ENCODE peak calls at places on chromosome 11, in ten cellular contexts. K is CD8-positive, alpha-beta T cell; A is CD8-positive, alpha-beta memory T cell; I is sigmoid colon; W is PC-9; F is spleen; V is HepG2; Z is IMR-90; D is mesenchymal stem cell; N is lung. G is an unnamed sample. For H3K27me3, the result is how much of the 10 kb centered on the place peaks cover.

GRCh38 chr11:80424012-80424695 is 983.3 kb upstream of the TENM4 start:
- DNase-seq in F (no peak), Z (no peak), I (no peak), W (peak), K (no peak), V (no peak), N (no peak), A (no peak), D (no peak), G (no peak)

GRCh38 chr11:61052182-61052972 is 49.9 kb upstream of the CD5 start:
- DNase-seq in F (peak), W (no peak), N (no peak), V (no peak), I (no peak), K (no peak), A (no peak), Z (no peak), D (no peak), G (no peak)

GRCh38 chr11:114161486-114162250 is 102.2 kb downstream of the ZBTB16 start:
- DNase-seq in F (no peak), A (no peak), N (no peak), D (no peak), W (no peak), K (no peak), Z (no peak), V (no peak), I (no peak), G (no peak)

GRCh38 chr11:809287-810039 is at the start of gene RPLP2:
- DNase-seq in K (peak), W (peak), N (peak), D (peak), F (peak), Z (peak), I (peak), V (peak), A (peak), G (peak)

GRCh38 chr11:72232260-72233055 is 7.9 kb downstream of the INPPL1 start:
- DNase-seq in D (no peak), K (no peak), A (no peak), N (peak), Z (no peak), V (no peak), I (peak), W (no peak), F (peak), G (no peak)

GRCh38 chr11:21641839-21642238 is 551.0 kb upstream of the ANO5 start:
- DNase-seq in K (no peak), F (no peak), N (no peak), I (no peak), A (no peak), V (no peak), Z (no peak), W (no peak), D (no peak), G (no peak)

GRCh38 chr11:61895046-61895717 is 3.8 kb upstream of the FADS3 start:
- DNase-seq in F (no peak), Z (no peak), V (no peak), A (no peak), D (no peak), K (no peak), W (no peak), I (no peak), N (no peak), G (no peak)

GRCh38 chr11:1022411-1022810 is 14.1 kb downstream of the MUC6 start:
- DNase-seq in Z (no peak), A (no peak), N (no peak), D (no peak), V (no peak), K (no peak), F (no peak), W (no peak), I (no peak), G (no peak)

GRCh38 chr11:19632435-19632834 is 80.2 kb upstream of the NAV2 start:
- DNase-seq in N (no peak), W (no peak), K (no peak), Z (peak), V (no peak), F (no peak), A (no peak), D (peak), I (no peak), G (no peak)

GRCh38 chr11:58629857-58630256 is 7.4 kb downstream of the CNTF start:
- DNase-seq in N (no peak), F (no peak), I (no peak), A (no peak), W (peak), K (no peak), V (peak), Z (peak), D (peak), G (no peak)

GRCh38 chr11:134040386-134041297 is 28.2 kb upstream of the JAM3 start:
- DNase-seq in K (no peak), I (peak), A (no peak), D (peak), Z (peak), W (no peak), F (peak), V (no peak), N (no peak), G (no peak)

GRCh38 chr11:47523491-47524199 is 29.3 kb downstream of the CELF1 start:
- DNase-seq in Z (peak), W (peak), I (no peak), V (peak), D (peak), N (no peak), F (no peak), K (peak), A (no peak), G (peak)

GRCh38 chr11:42840176-42840829 is 471.5 kb upstream of the API5 start:
- DNase-seq in A (no peak), N (no peak), Z (no peak), V (peak), W (no peak), K (no peak), D (no peak), I (no peak), F (no peak), G (no peak)

GRCh38 chr11:121048464-121049233 is 24.7 kb downstream of the TBCEL start:
- DNase-seq in W (no peak), F (no peak), Z (peak), N (no peak), A (no peak), K (no peak), V (no peak), D (no peak), I (no peak), G (no peak)

GRCh38 chr11:114501901-114502300 is 57.8 kb downstream of the NXPE1 start:
- DNase-seq in Z (no peak), F (no peak), V (no peak), D (no peak), W (no peak), K (no peak), N (no peak), A (no peak), I (no peak), G (no peak)

GRCh38 chr11:76391039-76391438 is 9.9 kb downstream of the GVQW3 start:
- DNase-seq in V (no peak), I (no peak), D (no peak), W (no peak), Z (no peak), A (no peak), K (no peak), N (no peak), F (no peak), G (no peak)

GRCh38 chr11:57513911-57514537 is 1.5 kb downstream of the SLC43A1 start:
- DNase-seq in A (no peak), Z (peak), N (peak), K (peak), V (no peak), W (no peak), I (peak), F (peak), D (peak), G (no peak)

GRCh38 chr11:109940816-109941215 is 152.4 kb upstream of the ZC3H12C start:
- DNase-seq in N (no peak), W (peak), D (peak), A (no peak), V (no peak), F (no peak), K (no peak), I (no peak), Z (peak), G (no peak)

GRCh38 chr11:77879218-77879617 is 58.3 kb downstream of the AAMDC start:
- DNase-seq in K (no peak), W (peak), V (no peak), D (peak), I (peak), N (no peak), A (no peak), Z (peak), F (no peak), G (no peak)

GRCh38 chr11:9625728-9626127 is 38.1 kb upstream of the SWAP70 start:
- DNase-seq in K (no peak), V (no peak), A (no peak), D (no peak), I (no peak), F (no peak), Z (no peak), W (no peak), N (no peak), G (no peak)

GRCh38 chr11:22244986-22245592 is 52.2 kb downstream of the ANO5 start:
- DNase-seq in F (no peak), A (no peak), N (peak), W (no peak), D (peak), V (peak), K (peak), I (no peak), Z (peak), G (no peak)

GRCh38 chr11:93895106-93895862 is 44.9 kb upstream of the VSTM5 start:
- DNase-seq in D (peak), A (no peak), F (no peak), W (peak), K (no peak), Z (peak), V (peak), I (no peak), N (no peak), G (no peak)

GRCh38 chr11:92770419-92770818 is 199.0 kb upstream of the MTNR1B start:
- DNase-seq in K (no peak), N (no peak), Z (no peak), W (no peak), F (no peak), V (no peak), I (no peak), A (no peak), D (no peak), G (no peak)

GRCh38 chr11:134837166-134837886 is 425.3 kb upstream of the B3GAT1 start:
- DNase-seq in Z (no peak), F (no peak), K (peak), A (no peak), W (peak), V (no peak), I (no peak), D (no peak), N (peak), G (no peak)

GRCh38 chr11:128868851-128869671 is 2.0 kb upstream of the KCNJ1 start:
- DNase-seq in F (no peak), N (no peak), K (no peak), A (no peak), V (no peak), I (no peak), W (no peak), Z (no peak), D (no peak), G (no peak)

GRCh38 chr11:112958670-112959069 is 2.5 kb upstream of the NCAM1 start:
- DNase-seq in F (no peak), V (no peak), I (no peak), K (no peak), D (peak), A (no peak), N (no peak), W (peak), Z (no peak), G (no peak)

GRCh38 chr11:45900916-45901617 is 6.0 kb downstream of the FREY1 start:
- DNase-seq in W (no peak), I (peak), N (no peak), Z (no peak), D (no peak), K (no peak), F (no peak), A (no peak), V (no peak), G (no peak)

GRCh38 chr11:77121876-77122575 is 6.0 kb upstream of the MYO7A start:
- DNase-seq in A (no peak), V (no peak), W (no peak), F (no peak), D (no peak), I (no peak), Z (no peak), N (no peak), K (no peak), G (no peak)

GRCh38 chr11:23021287-23021863 is 161.1 kb upstream of the CCDC179 start:
- DNase-seq in I (no peak), V (peak), N (no peak), K (no peak), W (no peak), F (no peak), D (peak), Z (peak), A (no peak), G (no peak)

GRCh38 chr11:60844045-60844869 is 2.3 kb downstream of the CCDC86 start:
- DNase-seq in D (peak), F (no peak), K (no peak), I (no peak), W (no peak), N (no peak), V (no peak), A (no peak), Z (peak), G (no peak)

GRCh38 chr11:70203749-70204465 is 811 bp downstream of the FADD start:
- DNase-seq in Z (peak), F (peak), I (peak), N (peak), V (peak), D (peak), A (peak), K (peak), W (peak), G (peak)

GRCh38 chr11:46711288-46711687 is 7.7 kb upstream of the F2 start:
- DNase-seq in F (no peak), A (no peak), D (no peak), I (no peak), Z (peak), V (no peak), K (no peak), N (no peak), W (no peak), G (no peak)

GRCh38 chr11:120500414-120500936 is 11.1 kb upstream of the GRIK4 start:
- DNase-seq in I (no peak), W (no peak), A (no peak), Z (no peak), D (no peak), N (no peak), F (peak), K (no peak), V (no peak), G (no peak)

GRCh38 chr11:57781529-57781943 is 19.9 kb downstream of the CTNND1 start:
- DNase-seq in F (no peak), N (peak), A (no peak), K (no peak), V (no peak), W (peak), Z (peak), D (peak), I (no peak), G (no peak)

GRCh38 chr11:125207866-125208425 is 43.4 kb downstream of the PKNOX2 start:
- DNase-seq in N (no peak), Z (peak), A (no peak), V (no peak), D (no peak), K (no peak), I (peak), W (peak), F (no peak), G (no peak)

GRCh38 chr11:69601346-69601975 is 39.5 kb upstream of the CCND1 start:
- DNase-seq in W (no peak), K (no peak), A (no peak), D (no peak), F (no peak), V (peak), Z (no peak), I (no peak), N (no peak), G (no peak)

GRCh38 chr11:72589802-72590761 is 84.1 kb downstream of the PDE2A start:
- DNase-seq in I (no peak), N (no peak), A (peak), D (peak), V (peak), W (no peak), K (peak), Z (no peak), F (peak), G (no peak)

GRCh38 chr11:30635401-30635989 is 49.3 kb upstream of the MPPED2 start:
- DNase-seq in A (no peak), F (no peak), Z (peak), I (peak), W (no peak), K (no peak), D (no peak), V (no peak), N (no peak), G (no peak)

GRCh38 chr11:123308077-123308476 is 113.0 kb upstream of the CLMP start:
- DNase-seq in I (no peak), A (no peak), D (peak), K (no peak), V (no peak), Z (peak), F (no peak), N (no peak), W (no peak), G (no peak)

DNA sequence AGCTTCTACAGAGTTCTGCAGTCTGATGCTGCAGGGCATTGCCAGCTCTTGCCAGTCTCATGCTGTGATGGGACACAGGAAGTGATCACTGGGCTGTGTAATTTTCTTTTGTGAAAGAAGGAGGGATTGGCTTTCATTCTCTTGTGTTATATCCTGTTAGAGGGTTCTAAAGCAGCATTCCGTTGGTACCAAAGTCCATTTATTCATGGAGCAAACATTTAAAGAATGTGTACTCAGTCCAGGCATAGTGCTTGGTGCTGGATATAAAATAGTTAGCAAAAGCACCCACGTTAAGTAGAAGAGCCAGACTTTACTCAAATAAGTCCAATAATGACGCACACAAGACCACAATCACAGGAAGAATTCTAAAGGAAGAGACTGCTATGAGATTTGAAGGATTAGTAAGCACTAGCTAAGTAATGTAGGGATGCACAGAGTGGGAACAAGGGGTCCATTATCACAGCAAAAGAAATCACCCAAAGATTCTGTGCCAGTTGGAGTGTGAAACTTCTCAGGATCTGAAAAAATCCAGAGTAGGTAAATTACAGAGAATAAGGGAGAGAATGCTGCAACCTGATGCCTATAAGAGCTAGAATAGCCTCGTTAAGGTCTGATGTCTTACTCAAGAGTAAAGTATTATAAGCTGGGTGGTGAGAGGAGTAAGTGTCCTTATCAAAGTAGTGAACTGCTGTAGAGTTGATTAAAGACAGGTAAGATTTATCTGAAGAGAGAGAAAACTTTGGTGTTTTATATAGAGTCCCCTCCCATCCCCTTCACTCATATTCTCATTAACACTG is 728.3 kb downstream of the METTL15 start:
- DNase-seq in W (peak), F (no peak), V (peak), Z (peak), N (no peak), I (no peak), K (no peak), D (peak), A (no peak), G (no peak)
- H3K27ac ChIP-seq in W (peak), F (no peak), V (no peak), Z (peak), N (no peak), I (no peak), K (no peak), D (peak), A (no peak), G (no peak)

GRCh38 chr11:32830796-32831195 is 1.1 kb downstream of the PRRG4 start:
- DNase-seq in I (no peak), N (no peak), W (no peak), K (no peak), A (no peak), F (no peak), V (no peak), Z (no peak), D (no peak), G (no peak)

GRCh38 chr11:32829680-32830412 is at the start of gene PRRG4:
- DNase-seq in W (peak), D (no peak), A (no peak), Z (peak), K (no peak), I (peak), N (peak), V (no peak), F (peak), G (no peak)

GRCh38 chr11:32829157-32829679 is 509 bp upstream of the PRRG4 start:
- DNase-seq in N (no peak), I (no peak), F (no peak), W (peak), A (no peak), Z (no peak), K (no peak), V (no peak), D (peak), G (no peak)

GRCh38 chr11:32831241-32831640 is 1.5 kb downstream of the PRRG4 start:
- DNase-seq in V (no peak), Z (no peak), F (no peak), N (no peak), A (no peak), I (no peak), K (no peak), D (no peak), W (no peak), G (no peak)

DNA sequence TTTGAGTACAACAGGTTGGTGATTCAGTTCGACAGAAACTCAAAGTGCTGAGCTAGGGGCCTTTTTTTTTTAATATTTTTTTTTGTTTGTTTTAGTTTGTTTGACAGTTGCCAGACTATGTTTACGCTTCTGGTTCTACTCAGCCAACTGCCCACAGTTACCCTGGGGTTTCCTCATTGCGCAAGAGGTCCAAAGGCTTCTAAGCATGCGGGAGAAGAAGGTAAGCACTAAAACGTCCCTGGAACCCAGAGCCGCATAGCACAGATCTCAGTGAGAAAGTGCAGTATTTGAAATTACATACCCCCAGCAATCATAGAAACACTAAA is 649 bp downstream of the PRRG4 start:
- DNase-seq in Z (no peak), K (no peak), F (no peak), D (peak), V (peak), A (no peak), I (no peak), N (peak), W (peak), G (no peak)
- H3K27me3 ChIP-seq in Z (under half), K (under half), F (under half), D (under half), V (under half), A (under half), I (under half), N (under half), W (under half), G (under half)

GRCh38 chr11:67558084-67558772 is 25.4 kb upstream of the GSTP1 start:
- DNase-seq in Z (no peak), K (no peak), D (no peak), W (no peak), V (peak), A (no peak), I (no peak), F (peak), N (peak), G (no peak)
- H3K27ac ChIP-seq in Z (no peak), K (no peak), D (peak), W (no peak), V (peak), A (no peak), I (no peak), F (no peak), N (peak), G (no peak)

GRCh38 chr11:11958403-11958802 is 50.0 kb downstream of the DKK3 start:
- DNase-seq in A (no peak), V (no peak), W (no peak), Z (no peak), F (peak), N (no peak), I (no peak), K (no peak), D (no peak), G (no peak)

GRCh38 chr11:11960687-11961086 is 47.7 kb downstream of the DKK3 start:
- DNase-seq in D (no peak), F (no peak), V (no peak), A (no peak), K (peak), Z (no peak), I (no peak), N (no peak), W (no peak), G (no peak)

GRCh38 chr11:11956006-11956405 is 52.4 kb downstream of the DKK3 start:
- DNase-seq in I (no peak), F (no peak), W (no peak), A (no peak), K (no peak), V (no peak), Z (no peak), N (no peak), D (no peak), G (no peak)

GRCh38 chr11:11961399-11962028 is 46.9 kb downstream of the DKK3 start:
- DNase-seq in N (no peak), V (no peak), F (peak), Z (no peak), K (no peak), I (no peak), W (no peak), A (no peak), D (no peak), G (no peak)

GRCh38 chr11:11959601-11960000 is 48.8 kb downstream of the DKK3 start:
- DNase-seq in D (no peak), V (no peak), W (no peak), A (no peak), Z (no peak), K (no peak), I (no peak), F (no peak), N (no peak), G (no peak)
- H3K27me3 ChIP-seq in D (under half), V (under half), W (under half), A (under half), Z (under half), K (under half), I (under half), F (under half), N (under half), G (under half)